ENCODE peak calls at places on chromosomes 6 and 20, in six cellular contexts. D, N, M, E, B and H are unnamed samples.

GRCh38 chr6:70663881-70664466 is 3.7 kb upstream of the SMAP1 start:
- DNase-seq in N (no peak), M (no peak), D (no peak), B (no peak), E (no peak), H (no peak)

GRCh38 chr20:10185741-10186558 is 32.7 kb upstream of the SNAP25 start:
- DNase-seq in M (no peak), B (no peak), E (no peak), N (no peak), D (no peak), H (peak)

GRCh38 chr6:116111552-116112528 is 11.2 kb downstream of the NT5DC1 start:
- DNase-seq in D (peak), M (peak), N (no peak), B (peak), E (peak), H (peak)

GRCh38 chr6:14286144-14286543 is 168.6 kb downstream of the CD83 start:
- DNase-seq in N (no peak), E (peak), B (no peak), D (peak), M (no peak), H (no peak)

GRCh38 chr20:13492001-13492480 is 146.7 kb downstream of the TASP1 start:
- DNase-seq in B (no peak), D (no peak), E (no peak), M (no peak), N (no peak), H (peak)

GRCh38 chr6:103783344-103783743 is 1076.4 kb downstream of the HACE1 start:
- DNase-seq in N (no peak), D (no peak), E (no peak), M (no peak), B (no peak), H (no peak)

GRCh38 chr6:139240161-139241010 is 51.4 kb downstream of the TXLNB start:
- DNase-seq in M (no peak), D (no peak), N (no peak), B (no peak), E (no peak), H (peak)

GRCh38 chr6:104575536-104575935 is 284.2 kb downstream of the HACE1 start:
- DNase-seq in D (no peak), N (no peak), E (no peak), B (no peak), M (no peak), H (no peak)

GRCh38 chr6:168815229-168815628 is 374.2 kb downstream of the SMOC2 start:
- DNase-seq in E (no peak), B (no peak), D (peak), M (no peak), N (no peak), H (peak)

GRCh38 chr20:16898433-16898832 is 150.3 kb downstream of the OTOR start:
- DNase-seq in D (no peak), M (no peak), N (no peak), B (no peak), E (no peak), H (no peak)

GRCh38 chr6:25882066-25882496 is 8.0 kb upstream of the SLC17A3 start:
- DNase-seq in M (no peak), E (peak), B (no peak), N (no peak), D (no peak), H (no peak)

GRCh38 chr6:73290435-73290834 is 27.4 kb upstream of the KHDC1 start:
- DNase-seq in D (no peak), M (no peak), N (no peak), E (no peak), B (no peak), H (no peak)

GRCh38 chr6:45272626-45273025 is 55.5 kb upstream of the RUNX2 start:
- DNase-seq in D (no peak), N (no peak), E (no peak), B (no peak), M (no peak), H (no peak)

GRCh38 chr6:116406678-116407345 is 36.1 kb downstream of the DSE start:
- DNase-seq in D (no peak), M (no peak), E (no peak), N (no peak), B (no peak), H (no peak)

GRCh38 chr6:41371992-41372525 is 36.7 kb downstream of the NCR2 start:
- DNase-seq in N (no peak), M (no peak), E (peak), D (no peak), B (peak), H (peak)

GRCh38 chr20:13581451-13581850 is 57.3 kb downstream of the TASP1 start:
- DNase-seq in M (no peak), E (no peak), N (no peak), B (no peak), D (no peak), H (no peak)

GRCh38 chr6:163950159-163950558 is 535.6 kb downstream of the QKI start:
- DNase-seq in M (no peak), N (no peak), B (no peak), D (no peak), E (no peak), H (no peak)

GRCh38 chr20:47546184-47547033 is 44.7 kb downstream of the NCOA3 start:
- DNase-seq in D (no peak), N (no peak), M (no peak), E (no peak), B (no peak), H (peak)

GRCh38 chr6:93566285-93566684 is 146.9 kb upstream of the EPHA7 start:
- DNase-seq in M (no peak), B (no peak), N (no peak), D (no peak), E (no peak), H (no peak)

GRCh38 chr6:10425973-10426780 is 11.3 kb upstream of the TFAP2A start:
- DNase-seq in D (no peak), B (peak), E (peak), N (no peak), M (no peak), H (no peak)

GRCh38 chr6:6843057-6843627 is 254.6 kb downstream of the LY86 start:
- DNase-seq in D (no peak), E (no peak), B (no peak), N (no peak), M (no peak), H (no peak)

GRCh38 chr6:3251462-3252314 is 7.1 kb upstream of the PSMG4 start:
- DNase-seq in B (peak), D (peak), M (peak), N (peak), E (peak), H (peak)

GRCh38 chr20:3836132-3836531 is 10.5 kb upstream of the MAVS start:
- DNase-seq in B (no peak), D (no peak), N (no peak), M (no peak), E (no peak), H (no peak)

GRCh38 chr20:327041-327945 is 1.9 kb downstream of the SOX12 start:
- DNase-seq in B (peak), N (peak), E (peak), M (peak), D (peak), H (peak)

GRCh38 chr6:112951829-112952228 is 604.7 kb downstream of the RFPL4B start:
- DNase-seq in E (no peak), B (no peak), D (no peak), M (no peak), N (no peak), H (no peak)

GRCh38 chr6:114008331-114008730 is 37.4 kb upstream of the HDAC2 start:
- DNase-seq in E (no peak), B (no peak), M (no peak), D (no peak), N (no peak), H (no peak)

GRCh38 chr20:40942015-40942414 is 86.6 kb upstream of the TOP1 start:
- DNase-seq in N (no peak), E (no peak), B (no peak), D (no peak), M (no peak), H (no peak)

GRCh38 chr20:40933758-40934157 is 94.9 kb upstream of the TOP1 start:
- DNase-seq in M (no peak), E (no peak), N (no peak), D (no peak), B (no peak), H (no peak)

GRCh38 chr20:40939667-40940066 is 89.0 kb upstream of the TOP1 start:
- DNase-seq in D (no peak), B (no peak), M (no peak), N (no peak), E (no peak), H (no peak)

GRCh38 chr20:40941023-40941655 is 87.5 kb upstream of the TOP1 start:
- DNase-seq in E (no peak), B (no peak), D (no peak), M (no peak), N (peak), H (peak)

DNA sequence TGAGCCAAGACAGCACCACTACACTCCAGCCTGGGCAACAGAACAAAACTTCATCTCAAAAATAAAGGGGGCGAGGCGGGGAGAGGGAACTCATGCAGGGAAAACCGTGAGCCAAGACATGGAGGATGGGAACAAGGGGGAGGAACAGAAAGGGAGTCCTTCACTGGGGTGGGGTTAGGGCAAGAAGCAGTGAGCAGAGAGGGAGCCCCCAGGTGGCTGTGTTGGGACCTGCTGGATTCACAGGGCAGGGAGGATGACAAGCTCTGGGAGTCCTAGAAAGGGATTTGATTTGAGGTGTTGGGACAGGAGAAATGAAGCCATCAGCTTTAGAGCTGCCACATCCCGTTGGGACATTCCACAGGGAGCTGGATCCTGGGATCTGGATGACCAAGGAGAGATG is 90.6 kb upstream of the TOP1 start:
- DNase-seq in E (peak), D (no peak), N (no peak), B (no peak), M (peak), H (no peak)
- TF ChIP-seq JUND in E (no peak), D (no peak), N (no peak), B (no peak), M (no peak), H (no peak)

DNA sequence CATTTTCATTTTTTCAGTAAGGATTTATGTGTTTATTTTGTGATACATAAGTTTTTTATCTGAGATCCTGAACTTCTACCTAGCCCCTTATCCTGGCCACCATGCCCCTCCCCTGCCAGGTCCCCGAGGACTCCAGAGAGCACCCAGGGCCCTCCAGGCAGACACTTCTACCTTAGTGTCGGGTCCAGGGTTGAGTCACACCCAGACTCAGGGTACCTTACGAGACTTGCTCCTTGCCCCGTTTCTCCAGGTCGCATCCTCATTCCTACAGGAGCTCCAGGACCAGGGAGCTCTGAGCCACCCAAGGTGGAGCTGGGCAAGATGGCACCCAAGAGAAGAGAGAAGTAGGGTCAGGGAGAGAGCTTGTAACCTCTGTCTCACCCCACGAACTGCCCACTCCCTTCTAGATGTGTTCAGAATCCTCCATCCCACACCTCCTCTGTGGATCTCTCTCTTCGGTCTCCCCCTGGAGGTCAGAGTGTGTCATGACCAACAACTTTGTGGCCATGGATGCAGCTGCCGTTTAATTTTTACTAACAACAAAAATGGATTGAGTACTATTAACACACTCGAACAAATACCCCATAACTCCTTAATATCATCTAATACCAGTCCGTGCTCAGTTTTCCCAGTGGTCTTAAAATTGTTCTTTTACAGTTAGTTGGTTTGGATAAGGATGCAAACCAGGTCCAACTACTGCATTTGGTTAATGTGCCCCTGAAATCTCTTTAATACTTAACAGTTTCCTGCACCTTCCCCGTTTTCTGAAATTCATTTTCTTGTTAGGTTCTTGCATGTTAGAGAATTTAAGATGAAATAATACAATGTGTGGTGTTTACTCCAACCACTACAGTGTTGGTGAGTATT is 130.6 kb upstream of the INSM1 start:
- DNase-seq in M (peak), E (peak), N (no peak), B (peak), D (peak), H (peak)
- TF ChIP-seq JUND in M (no peak), E (no peak), N (no peak), B (no peak), D (no peak), H (no peak)

GRCh38 chr6:22444335-22444734 is 125.0 kb upstream of the HDGFL1 start:
- DNase-seq in M (no peak), E (no peak), N (no peak), B (no peak), D (no peak), H (no peak)
- TF ChIP-seq JUND in M (no peak), E (no peak), N (no peak), B (no peak), D (no peak), H (no peak)

GRCh38 chr6:54411767-54412166 is 103.5 kb downstream of the TINAG start:
- DNase-seq in M (no peak), D (no peak), B (no peak), N (no peak), E (no peak), H (no peak)
- TF ChIP-seq JUND in M (no peak), D (no peak), B (no peak), N (no peak), E (no peak), H (no peak)

DNA sequence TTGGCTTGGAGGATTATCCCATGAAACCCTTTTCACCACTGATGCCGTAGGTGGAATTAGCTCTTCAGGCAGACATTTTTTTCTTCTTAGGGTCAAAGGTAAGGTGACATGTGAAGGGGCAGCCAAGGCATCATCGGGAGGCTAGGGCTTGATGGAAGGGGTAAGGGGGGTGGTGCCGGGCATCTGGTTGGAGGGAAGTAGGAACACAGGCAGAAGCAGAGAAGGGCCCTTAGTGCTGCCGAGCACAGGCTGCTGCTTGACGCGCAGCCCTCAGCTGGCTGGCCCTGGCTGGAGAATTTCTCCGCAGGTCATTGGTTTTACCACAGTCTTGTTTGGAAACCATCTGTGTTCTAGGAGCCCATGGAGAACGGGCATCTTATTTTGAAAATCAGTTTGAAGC is 54.7 kb downstream of the TRAF3IP2 start:
- DNase-seq in E (no peak), B (no peak), M (no peak), D (no peak), N (no peak), H (no peak)
- TF ChIP-seq JUND in E (no peak), B (no peak), M (no peak), D (no peak), N (no peak), H (no peak)

DNA sequence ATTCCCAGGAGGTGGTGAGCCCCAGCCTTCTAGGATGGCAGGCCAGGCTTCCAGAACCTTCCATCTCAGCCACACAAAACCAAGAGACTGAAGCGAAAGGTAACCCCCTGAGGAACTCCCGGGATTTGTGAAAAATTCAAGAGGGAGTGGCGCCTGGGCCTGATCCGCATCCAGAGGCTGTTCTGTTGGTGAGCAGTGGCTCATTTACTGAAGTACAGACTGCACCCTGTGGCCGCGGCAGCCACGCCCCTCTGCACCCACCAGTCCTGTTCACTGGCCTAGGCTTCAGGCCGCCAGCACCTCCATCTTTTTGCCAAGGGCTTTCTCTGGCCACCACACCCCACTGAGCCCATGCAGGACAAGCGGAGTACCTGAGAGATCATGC is 79.1 kb upstream of the PTPN1 start:
- DNase-seq in B (no peak), N (no peak), M (no peak), D (no peak), E (no peak), H (no peak)
- TF ChIP-seq JUND in B (no peak), N (no peak), M (no peak), D (no peak), E (no peak), H (no peak)

GRCh38 chr6:165671222-165671715 is 8.2 kb upstream of the PDE10A start:
- DNase-seq in D (no peak), M (no peak), B (no peak), N (no peak), E (no peak), H (no peak)
- TF ChIP-seq JUND in D (no peak), M (no peak), B (no peak), N (no peak), E (no peak), H (no peak)

DNA sequence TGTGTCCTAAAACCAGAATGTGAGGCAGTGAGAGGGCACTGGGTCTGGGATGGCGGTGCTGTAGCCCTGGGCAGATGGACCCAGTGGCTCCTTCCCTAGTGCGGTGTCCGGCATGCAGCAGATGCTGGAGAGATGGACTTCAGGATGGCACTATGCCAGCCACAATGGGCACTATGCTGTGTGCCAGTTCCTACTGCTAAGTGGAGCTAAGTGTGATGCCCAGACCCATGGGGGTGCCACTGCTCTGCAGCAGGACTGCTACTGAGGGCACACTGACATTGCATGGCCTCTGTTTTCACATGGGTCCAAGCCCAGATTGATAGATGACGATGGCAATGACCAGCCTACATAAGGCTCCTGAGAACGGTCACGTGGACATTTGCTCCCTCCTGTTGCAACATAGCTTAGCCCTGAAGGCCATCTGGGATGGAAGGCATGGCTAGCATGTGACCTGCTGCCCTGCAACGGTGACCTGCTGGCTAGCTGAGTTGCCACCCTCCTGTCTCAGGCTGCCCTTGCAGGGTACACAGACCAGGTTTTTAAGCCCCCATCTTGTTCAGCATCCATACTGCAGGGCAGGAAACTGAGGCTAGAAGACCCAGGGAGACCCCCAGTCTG is 31.3 kb upstream of the KCNK16 start:
- DNase-seq in D (no peak), E (no peak), M (no peak), B (no peak), N (no peak), H (no peak)
- TF ChIP-seq JUND in D (no peak), E (no peak), M (no peak), B (no peak), N (no peak), H (no peak)

DNA sequence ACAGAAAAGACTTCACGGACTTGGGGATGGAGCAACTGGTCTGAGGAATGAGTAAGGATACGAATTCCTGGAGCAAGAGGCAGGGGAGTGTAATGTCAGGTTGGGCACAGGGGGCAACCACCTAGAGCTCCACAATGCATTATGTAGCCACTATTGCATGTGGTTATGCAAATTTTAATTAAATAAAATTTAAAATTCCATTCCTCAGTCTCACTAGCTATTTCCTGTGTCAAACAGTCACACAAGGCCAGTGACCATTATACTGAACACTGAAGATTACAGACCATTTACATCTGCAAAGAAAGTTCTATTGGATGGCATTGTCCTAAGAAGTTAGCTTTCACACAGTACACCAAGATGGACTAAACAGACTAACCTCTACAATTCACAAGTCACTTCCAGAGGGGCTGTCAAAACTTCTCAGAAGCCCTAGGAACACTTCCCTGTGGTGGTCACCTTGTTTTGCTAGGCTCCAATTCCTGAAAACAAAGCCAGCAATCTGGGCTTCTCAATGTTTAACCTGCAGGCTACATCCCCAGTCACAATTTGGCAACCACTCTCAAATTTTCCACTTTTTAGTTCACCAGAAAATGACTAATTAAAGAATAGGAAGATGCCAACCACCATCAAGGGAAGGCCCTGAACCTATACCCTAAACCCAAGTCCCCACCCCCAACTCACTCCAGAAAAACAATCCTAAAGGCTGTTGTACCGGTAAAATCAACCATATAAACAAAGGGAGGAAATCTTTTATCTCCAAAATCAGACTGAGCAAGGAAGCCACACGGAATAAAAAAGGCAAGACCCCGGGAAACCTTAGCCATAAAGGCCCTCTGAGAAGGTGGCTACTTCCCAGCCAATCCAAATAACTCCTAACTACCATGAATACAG is 34.2 kb upstream of the C20orf203 start:
- DNase-seq in M (no peak), B (no peak), N (no peak), E (no peak), D (no peak), H (no peak)
- TF ChIP-seq JUND in M (no peak), B (no peak), N (no peak), E (no peak), D (no peak), H (no peak)